ENCODE peak calls at places on chromosomes 2 and 18, in eight cellular contexts. R, M, D, G, B, H, T and Y are unnamed samples.
A peak's percentile ranks its signal among the peaks of the same experiment; 100 is the strongest.

GRCh38 chr2:43110442-43110871 is 115.9 kb downstream of the ZFP36L2 start:
- DNase-seq in H (no peak), G (no peak), M (peak; percentile 68), D (peak; percentile 81), R (no peak), T (no peak), B (no peak), Y (no peak)

GRCh38 chr2:16123421-16123820 is 183.1 kb downstream of the MYCN start:
- DNase-seq in T (no peak), M (no peak), B (no peak), H (no peak), R (no peak), D (no peak), G (no peak), Y (no peak)

GRCh38 chr2:177245010-177245422 is 19.5 kb downstream of the NFE2L2 start:
- DNase-seq in D (peak; percentile 80), M (peak; percentile 85), H (no peak), G (no peak), R (peak; percentile 63), T (peak; percentile 37), B (no peak), Y (no peak)

GRCh38 chr18:58901783-58902182 is 37.1 kb downstream of the ZNF532 start:
- DNase-seq in B (no peak), M (no peak), T (no peak), H (no peak), G (no peak), D (no peak), R (no peak), Y (no peak)

GRCh38 chr2:133777607-133778006 is 209.3 kb upstream of the NCKAP5 start:
- DNase-seq in M (peak; percentile 76), R (peak; percentile 34), G (no peak), D (no peak), H (no peak), B (no peak), T (peak; percentile 4), Y (no peak)

GRCh38 chr18:23243178-23243577 is 107.9 kb downstream of the CABLES1 start:
- DNase-seq in D (no peak), T (peak; percentile 30), G (no peak), B (no peak), R (no peak), H (no peak), M (no peak), Y (no peak)

GRCh38 chr2:163734911-163735691 is 707 bp downstream of the FIGN start:
- DNase-seq in B (no peak), D (no peak), H (no peak), G (no peak), T (no peak), R (no peak), M (peak; percentile 10), Y (no peak)

GRCh38 chr2:111618953-111619902 is 264.8 kb downstream of the ANAPC1 start:
- DNase-seq in R (no peak), D (no peak), M (no peak), H (no peak), B (no peak), G (no peak), T (peak; percentile 71), Y (no peak)

GRCh38 chr2:120238728-120239487 is 13.7 kb upstream of the RALB start:
- DNase-seq in B (no peak), M (peak; percentile 92), D (peak; percentile 94), G (no peak), T (no peak), R (peak; percentile 91), H (no peak), Y (no peak)

GRCh38 chr2:188078544-188078943 is 213.1 kb upstream of the GULP1 start:
- DNase-seq in T (no peak), B (no peak), R (no peak), M (no peak), H (no peak), G (no peak), D (no peak), Y (no peak)

GRCh38 chr2:158178646-158179045 is 77.0 kb downstream of the UPP2 start:
- DNase-seq in H (no peak), M (no peak), B (no peak), G (no peak), T (no peak), R (no peak), D (no peak), Y (no peak)

GRCh38 chr2:29113891-29114321 is 1.3 kb upstream of the CLIP4 start:
- DNase-seq in B (no peak), T (peak; percentile 83), M (peak; percentile 87), R (peak; percentile 74), G (no peak), D (peak; percentile 81), H (peak; percentile 93), Y (peak; percentile 46)

GRCh38 chr2:176554107-176555048 is 285.1 kb downstream of the MTX2 start:
- DNase-seq in T (peak; percentile 72), M (peak; percentile 60), G (no peak), D (peak; percentile 69), H (peak; percentile 66), R (peak; percentile 54), B (no peak), Y (peak; percentile 67)

GRCh38 chr2:52390651-52391050 is 1358.7 kb upstream of the NRXN1 start:
- DNase-seq in H (no peak), M (no peak), B (no peak), T (no peak), D (no peak), G (no peak), R (no peak), Y (no peak)

GRCh38 chr18:79930020-79930642 is 21.3 kb downstream of the SLC66A2 start:
- DNase-seq in T (no peak), D (no peak), B (no peak), G (no peak), H (no peak), R (no peak), M (no peak), Y (no peak)

GRCh38 chr18:27583021-27583420 is 397.9 kb upstream of the CHST9 start:
- DNase-seq in B (no peak), D (no peak), H (no peak), G (no peak), T (no peak), R (no peak), M (no peak), Y (no peak)

GRCh38 chr2:178478442-178479274 is at the start of gene FKBP7:
- DNase-seq in R (peak; percentile 75), M (peak; percentile 81), H (peak; percentile 77), D (peak; percentile 93), G (peak; percentile 71), T (peak; percentile 88), B (peak; percentile 82), Y (peak; percentile 85)

GRCh38 chr2:190655113-190655512 is 6.2 kb downstream of the NAB1 start:
- DNase-seq in M (no peak), R (no peak), B (no peak), G (no peak), H (peak; percentile 40), T (no peak), D (no peak), Y (no peak)